ENCODE peak calls at places on chromosomes 12 and 14, in four cellular contexts. One of them, this sample, is unnamed.

GRCh38 chr14:103118019-103118662 is 5.1 kb upstream of the TNFAIP2 start:
- DNase-seq in IMR-90: peak
- DNase-seq in GM12878: no peak
- DNase-seq in K562: no peak
- DNase-seq in this sample: no peak

GRCh38 chr14:89244720-89245119 is 172.3 kb downstream of the FOXN3 start:
- DNase-seq in GM12878: no peak
- DNase-seq in IMR-90: no peak
- DNase-seq in K562: no peak
- DNase-seq in this sample: no peak

GRCh38 chr12:122080149-122081107 is 1.9 kb downstream of the MLXIP start:
- DNase-seq in IMR-90: peak
- DNase-seq in K562: no peak
- DNase-seq in GM12878: no peak
- DNase-seq in this sample: peak

GRCh38 chr12:122740351-122740750 is 9.7 kb upstream of the HCAR1 start:
- DNase-seq in IMR-90: no peak
- DNase-seq in K562: peak
- DNase-seq in GM12878: no peak
- DNase-seq in this sample: peak

GRCh38 chr12:98341021-98341420 is 174.4 kb upstream of the TMPO start:
- DNase-seq in K562: no peak
- DNase-seq in IMR-90: no peak
- DNase-seq in GM12878: no peak
- DNase-seq in this sample: no peak

GRCh38 chr14:49977126-49977841 is 84.4 kb downstream of the ARF6 start:
- DNase-seq in GM12878: no peak
- DNase-seq in IMR-90: no peak
- DNase-seq in K562: peak
- DNase-seq in this sample: no peak

GRCh38 chr12:104138747-104139186 is 757 bp upstream of the NFYB start:
- DNase-seq in GM12878: no peak
- DNase-seq in K562: no peak
- DNase-seq in IMR-90: no peak
- DNase-seq in this sample: no peak

GRCh38 chr12:44874981-44875416 is 1.1 kb downstream of the NELL2 start:
- DNase-seq in IMR-90: no peak
- DNase-seq in K562: no peak
- DNase-seq in GM12878: no peak
- DNase-seq in this sample: peak

GRCh38 chr14:74860899-74861733 is 14.8 kb downstream of the PROX2 start:
- DNase-seq in IMR-90: peak
- DNase-seq in K562: peak
- DNase-seq in GM12878: no peak
- DNase-seq in this sample: peak

GRCh38 chr14:55416866-55417265 is 5.2 kb upstream of the ATG14 start:
- DNase-seq in GM12878: no peak
- DNase-seq in IMR-90: no peak
- DNase-seq in K562: peak
- DNase-seq in this sample: peak
- TF ChIP-seq CTCF in GM12878: peak
- TF ChIP-seq CTCF in IMR-90: peak
- TF ChIP-seq CTCF in K562: peak
- TF ChIP-seq CTCF in this sample: peak

DNA sequence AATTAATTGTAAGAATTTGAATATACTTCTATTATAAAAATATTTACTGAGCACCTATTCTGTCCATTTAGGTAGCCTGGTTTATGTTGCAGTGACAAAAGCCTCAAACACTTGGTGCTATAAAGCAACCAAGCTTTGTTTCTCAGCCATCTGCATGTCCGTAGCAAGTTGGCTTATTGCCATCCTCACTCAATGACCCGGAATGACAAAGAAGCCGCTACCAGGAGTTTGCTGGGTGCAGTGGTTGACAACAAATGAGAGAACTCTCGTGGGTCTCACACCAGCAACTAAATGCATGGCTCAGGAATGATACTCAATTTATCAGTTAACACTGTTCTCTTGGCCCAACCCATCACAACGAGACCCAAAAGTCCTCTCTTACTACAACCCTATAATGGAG is 553.1 kb downstream of the DIO2 start:
- DNase-seq in IMR-90: no peak
- DNase-seq in K562: no peak
- DNase-seq in GM12878: no peak
- DNase-seq in this sample: no peak
- TF ChIP-seq ELK1 in IMR-90: no peak
- TF ChIP-seq ELK1 in K562: no peak
- TF ChIP-seq ELK1 in GM12878: no peak
- TF ChIP-seq ELK1 in this sample: no peak

GRCh38 chr12:118835911-118836310 is 145.4 kb upstream of the SRRM4 start:
- DNase-seq in K562: no peak
- DNase-seq in IMR-90: no peak
- DNase-seq in GM12878: no peak
- DNase-seq in this sample: no peak

GRCh38 chr12:118840878-118841277 is 140.5 kb upstream of the SRRM4 start:
- DNase-seq in K562: no peak
- DNase-seq in IMR-90: no peak
- DNase-seq in GM12878: no peak
- DNase-seq in this sample: no peak

GRCh38 chr12:118841588-118841987 is 139.8 kb upstream of the SRRM4 start:
- DNase-seq in K562: no peak
- DNase-seq in GM12878: no peak
- DNase-seq in IMR-90: no peak
- DNase-seq in this sample: no peak

GRCh38 chr12:118842753-118843335 is 138.5 kb upstream of the SRRM4 start:
- DNase-seq in K562: no peak
- DNase-seq in IMR-90: no peak
- DNase-seq in GM12878: no peak
- DNase-seq in this sample: no peak

GRCh38 chr12:118840399-118840798 is 140.9 kb upstream of the SRRM4 start:
- DNase-seq in GM12878: no peak
- DNase-seq in IMR-90: no peak
- DNase-seq in K562: no peak
- DNase-seq in this sample: peak
- TF ChIP-seq CTCF in GM12878: peak
- TF ChIP-seq CTCF in IMR-90: no peak
- TF ChIP-seq CTCF in K562: peak
- TF ChIP-seq CTCF in this sample: no peak

GRCh38 chr14:100383727-100384158 is 60.6 kb downstream of the SLC25A47 start:
- DNase-seq in K562: peak
- DNase-seq in IMR-90: peak
- DNase-seq in GM12878: no peak
- DNase-seq in this sample: peak
- TF ChIP-seq ELK1 in K562: no peak
- TF ChIP-seq ELK1 in IMR-90: no peak
- TF ChIP-seq ELK1 in GM12878: no peak
- TF ChIP-seq ELK1 in this sample: no peak

GRCh38 chr12:170361-171225 is 43.4 kb downstream of the SLC6A12 start:
- DNase-seq in GM12878: no peak
- DNase-seq in K562: no peak
- DNase-seq in IMR-90: no peak
- DNase-seq in this sample: no peak

GRCh38 chr12:168763-169525 is 45.0 kb downstream of the SLC6A12 start:
- DNase-seq in IMR-90: peak
- DNase-seq in GM12878: no peak
- DNase-seq in K562: no peak
- DNase-seq in this sample: no peak

GRCh38 chr12:171276-171675 is 42.7 kb downstream of the SLC6A12 start:
- DNase-seq in IMR-90: no peak
- DNase-seq in K562: no peak
- DNase-seq in GM12878: no peak
- DNase-seq in this sample: no peak

GRCh38 chr12:168201-168600 is 45.8 kb downstream of the SLC6A12 start:
- DNase-seq in IMR-90: no peak
- DNase-seq in K562: no peak
- DNase-seq in GM12878: no peak
- DNase-seq in this sample: no peak

GRCh38 chr12:169528-170360 is 44.2 kb downstream of the SLC6A12 start:
- DNase-seq in IMR-90: no peak
- DNase-seq in GM12878: no peak
- DNase-seq in K562: no peak
- DNase-seq in this sample: no peak
- TF ChIP-seq CTCF in IMR-90: peak
- TF ChIP-seq CTCF in GM12878: peak
- TF ChIP-seq CTCF in K562: no peak
- TF ChIP-seq CTCF in this sample: no peak

GRCh38 chr14:97073622-97074021 is 276.4 kb downstream of the VRK1 start:
- DNase-seq in K562: no peak
- DNase-seq in GM12878: no peak
- DNase-seq in IMR-90: no peak
- DNase-seq in this sample: no peak

GRCh38 chr14:97074860-97075259 is 277.7 kb downstream of the VRK1 start:
- DNase-seq in IMR-90: no peak
- DNase-seq in GM12878: no peak
- DNase-seq in K562: no peak
- DNase-seq in this sample: no peak

GRCh38 chr14:97077687-97078086 is 280.5 kb downstream of the VRK1 start:
- DNase-seq in GM12878: no peak
- DNase-seq in IMR-90: no peak
- DNase-seq in K562: no peak
- DNase-seq in this sample: no peak

GRCh38 chr14:97074456-97074855 is 277.3 kb downstream of the VRK1 start:
- DNase-seq in IMR-90: no peak
- DNase-seq in K562: no peak
- DNase-seq in GM12878: no peak
- DNase-seq in this sample: no peak

DNA sequence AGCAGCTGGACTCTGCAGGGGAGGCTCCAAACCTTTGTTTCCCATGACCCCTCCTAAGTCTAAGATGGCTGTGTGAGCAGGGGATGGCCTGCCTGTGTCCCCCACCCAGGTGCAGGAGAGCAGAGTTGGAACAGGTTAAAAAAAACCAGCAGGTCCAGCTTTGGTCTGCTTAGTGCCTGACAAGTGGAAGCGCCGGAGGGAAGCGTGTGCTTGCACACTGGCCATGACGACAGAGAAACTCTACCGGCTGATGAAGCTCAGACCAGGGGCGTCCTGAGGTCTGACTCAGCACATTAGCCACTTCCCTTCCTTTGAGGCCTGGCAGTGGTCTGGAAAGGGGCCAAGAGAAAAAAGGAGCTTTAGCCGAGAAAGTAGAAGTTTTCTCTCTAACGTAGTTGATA is 280.1 kb downstream of the VRK1 start:
- DNase-seq in GM12878: peak
- DNase-seq in K562: peak
- DNase-seq in IMR-90: no peak
- DNase-seq in this sample: no peak
- TF ChIP-seq ELK1 in GM12878: no peak
- TF ChIP-seq ELK1 in K562: no peak
- TF ChIP-seq ELK1 in IMR-90: no peak
- TF ChIP-seq ELK1 in this sample: no peak